ENCODE peak calls at places on chromosomes 7 and 10, in four cellular contexts. Y, P, H and M are unnamed samples.

GRCh38 chr7:23216021-23216420 is 30.6 kb upstream of the GPNMB start:
- DNase-seq in Y (no peak), P (no peak), H (no peak), M (no peak)

GRCh38 chr7:130149575-130150139 is 55.5 kb downstream of the TMEM209 start:
- DNase-seq in Y (no peak), P (no peak), H (no peak), M (peak)

GRCh38 chr7:12941512-12941911 is 254.1 kb downstream of the ARL4A start:
- DNase-seq in Y (no peak), P (no peak), H (no peak), M (no peak)

GRCh38 chr7:131011437-131011752 is 277.4 kb upstream of the KLF14 start:
- DNase-seq in Y (no peak), P (no peak), H (no peak), M (no peak)

GRCh38 chr10:67775274-67775673 is 62.7 kb downstream of the DNAJC12 start:
- DNase-seq in Y (no peak), P (no peak), H (no peak), M (no peak)

GRCh38 chr7:45685619-45686240 is 111.6 kb downstream of the ADCY1 start:
- DNase-seq in Y (no peak), P (no peak), H (no peak), M (peak)

GRCh38 chr7:122430710-122431109 is 126.2 kb upstream of the FEZF1 start:
- DNase-seq in Y (no peak), P (no peak), H (no peak), M (no peak)

GRCh38 chr10:12051241-12051640 is 8.6 kb upstream of the UPF2 start:
- DNase-seq in Y (no peak), P (no peak), H (no peak), M (no peak)

GRCh38 chr7:39937366-39938153 is 12.5 kb upstream of the CDK13 start:
- DNase-seq in Y (no peak), P (no peak), H (no peak), M (no peak)

GRCh38 chr7:101664893-101665471 is 35.9 kb upstream of the MYL10 start:
- DNase-seq in Y (no peak), P (no peak), H (no peak), M (peak)

GRCh38 chr7:146956853-146957252 is 840.3 kb downstream of the CNTNAP2 start:
- DNase-seq in Y (no peak), P (no peak), H (no peak), M (no peak)

GRCh38 chr10:53622201-53622600 is 849.6 kb upstream of the MBL2 start:
- DNase-seq in Y (no peak), P (no peak), H (no peak), M (no peak)

GRCh38 chr7:131034166-131034881 is 293.4 kb upstream of the MKLN1 start:
- DNase-seq in Y (no peak), P (no peak), H (no peak), M (no peak)

GRCh38 chr7:124257638-124258308 is 224.9 kb upstream of the TMEM229A start:
- DNase-seq in Y (no peak), P (no peak), H (no peak), M (no peak)

GRCh38 chr7:156386097-156386496 is 254.5 kb upstream of the RNF32 start:
- DNase-seq in Y (no peak), P (no peak), H (no peak), M (no peak)

GRCh38 chr7:156379242-156380070 is 261.1 kb upstream of the RNF32 start:
- DNase-seq in Y (no peak), P (no peak), H (no peak), M (no peak)

GRCh38 chr7:156384706-156385105 is 255.9 kb upstream of the RNF32 start:
- DNase-seq in Y (no peak), P (no peak), H (no peak), M (no peak)

GRCh38 chr7:156380261-156380660 is 260.3 kb upstream of the RNF32 start:
- DNase-seq in Y (no peak), P (no peak), H (no peak), M (no peak)

DNA sequence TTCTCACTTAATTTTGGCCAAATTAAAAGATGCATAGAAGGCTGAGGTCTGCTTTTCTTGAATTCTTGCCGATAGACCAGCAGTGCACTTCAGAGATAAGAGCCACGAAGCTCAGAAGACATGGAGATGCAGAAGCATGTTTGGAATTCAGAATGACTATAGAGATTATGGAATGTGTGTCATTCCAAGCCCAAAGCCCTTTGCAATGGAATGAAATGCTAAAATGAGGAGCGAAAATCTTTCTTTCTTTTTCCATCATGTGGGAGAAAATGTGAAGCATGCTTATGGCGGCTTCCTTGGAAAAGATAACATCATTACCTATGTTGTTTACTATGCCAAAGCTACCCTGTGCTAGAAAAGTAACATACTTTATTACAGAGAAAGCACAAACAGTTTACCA is 257.0 kb upstream of the RNF32 start:
- DNase-seq in Y (no peak), P (no peak), H (no peak), M (no peak)
- TF ChIP-seq EGR1 in Y (no peak), P (no peak), H (no peak), M (no peak)

GRCh38 chr10:52216852-52217251 is 97.2 kb upstream of the DKK1 start:
- DNase-seq in Y (peak), P (no peak), H (no peak), M (no peak)
- TF ChIP-seq EGR1 in Y (no peak), P (no peak), H (no peak), M (no peak)

GRCh38 chr10:116211682-116212081 is 61.3 kb downstream of the GFRA1 start:
- DNase-seq in Y (no peak), P (no peak), H (no peak), M (no peak)
- TF ChIP-seq EGR1 in Y (no peak), P (no peak), H (no peak), M (no peak)

GRCh38 chr7:150804802-150805201 is 4.2 kb downstream of the TMEM176A start:
- DNase-seq in Y (no peak), P (no peak), H (no peak), M (no peak)
- TF ChIP-seq EGR1 in Y (no peak), P (no peak), H (no peak), M (no peak)

DNA sequence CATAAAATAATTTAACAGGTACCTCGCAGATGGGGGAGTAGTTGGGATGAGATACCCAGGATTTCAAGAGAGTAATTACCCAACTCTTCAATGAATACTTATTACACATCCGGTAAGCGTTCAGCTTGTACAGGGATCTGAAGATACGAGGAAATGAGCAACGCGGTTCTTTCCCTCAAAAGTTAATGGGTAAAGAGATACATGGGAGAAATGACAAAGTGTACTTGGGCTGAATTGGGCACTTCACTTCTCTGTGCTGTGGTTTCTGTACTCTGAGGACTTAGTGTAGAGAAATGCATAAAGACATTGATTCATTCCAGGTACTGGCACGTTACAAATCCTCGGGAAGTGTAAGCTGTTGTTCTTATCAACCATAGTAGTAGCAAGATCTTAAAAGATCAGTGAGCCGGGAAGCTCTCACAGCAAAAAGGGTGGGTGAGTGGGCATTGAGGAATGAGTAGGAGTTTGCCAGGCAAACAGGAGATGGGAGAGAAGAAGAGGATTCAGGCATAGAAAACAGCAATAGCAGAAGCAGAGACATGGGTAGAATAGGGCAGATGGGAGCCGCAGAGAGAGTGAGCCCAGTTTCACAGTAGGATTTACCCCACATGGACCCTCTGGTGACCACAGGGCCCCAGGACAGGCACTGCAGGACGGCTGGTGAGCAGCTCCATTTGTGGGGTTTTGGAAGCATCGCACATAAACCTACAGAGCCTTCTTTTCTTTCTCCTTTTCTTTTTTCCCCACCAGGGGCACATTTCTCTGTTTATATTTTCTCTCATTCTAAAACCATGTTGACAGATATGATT is 304.3 kb upstream of the PITRM1 start:
- DNase-seq in Y (no peak), P (no peak), H (no peak), M (no peak)
- TF ChIP-seq EGR1 in Y (no peak), P (no peak), H (no peak), M (no peak)

GRCh38 chr10:58643029-58643428 is 130.4 kb downstream of the BICC1 start:
- DNase-seq in Y (no peak), P (no peak), H (no peak), M (no peak)

GRCh38 chr10:58642283-58642682 is 129.6 kb downstream of the BICC1 start:
- DNase-seq in Y (no peak), P (no peak), H (no peak), M (no peak)

GRCh38 chr10:58641708-58642107 is 129.0 kb downstream of the BICC1 start:
- DNase-seq in Y (no peak), P (no peak), H (no peak), M (no peak)

GRCh38 chr10:58638406-58638805 is 125.7 kb downstream of the BICC1 start:
- DNase-seq in Y (no peak), P (no peak), H (no peak), M (no peak)

DNA sequence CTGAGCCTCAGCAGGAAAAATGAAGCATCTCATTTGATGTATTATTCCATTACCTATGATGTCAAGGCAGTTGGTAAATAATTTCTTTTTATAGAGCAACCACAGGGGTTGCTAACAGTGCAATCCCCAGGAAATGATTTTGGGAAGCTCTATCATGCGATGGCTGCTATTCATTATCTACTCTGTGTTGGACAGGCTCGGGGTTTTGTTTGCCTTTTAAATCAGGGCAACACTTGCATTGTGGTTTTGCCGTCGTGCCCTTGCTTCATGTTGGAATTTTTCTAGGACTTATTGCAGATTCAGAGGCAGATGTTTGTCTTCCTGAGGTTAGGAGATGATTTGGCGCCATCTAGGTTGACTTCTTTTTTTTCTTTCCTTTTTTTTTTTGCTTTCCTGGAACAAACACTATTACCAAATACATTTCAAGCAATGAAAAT is 128.4 kb downstream of the BICC1 start:
- DNase-seq in Y (no peak), P (no peak), H (peak), M (no peak)
- TF ChIP-seq EGR1 in Y (no peak), P (no peak), H (no peak), M (no peak)

DNA sequence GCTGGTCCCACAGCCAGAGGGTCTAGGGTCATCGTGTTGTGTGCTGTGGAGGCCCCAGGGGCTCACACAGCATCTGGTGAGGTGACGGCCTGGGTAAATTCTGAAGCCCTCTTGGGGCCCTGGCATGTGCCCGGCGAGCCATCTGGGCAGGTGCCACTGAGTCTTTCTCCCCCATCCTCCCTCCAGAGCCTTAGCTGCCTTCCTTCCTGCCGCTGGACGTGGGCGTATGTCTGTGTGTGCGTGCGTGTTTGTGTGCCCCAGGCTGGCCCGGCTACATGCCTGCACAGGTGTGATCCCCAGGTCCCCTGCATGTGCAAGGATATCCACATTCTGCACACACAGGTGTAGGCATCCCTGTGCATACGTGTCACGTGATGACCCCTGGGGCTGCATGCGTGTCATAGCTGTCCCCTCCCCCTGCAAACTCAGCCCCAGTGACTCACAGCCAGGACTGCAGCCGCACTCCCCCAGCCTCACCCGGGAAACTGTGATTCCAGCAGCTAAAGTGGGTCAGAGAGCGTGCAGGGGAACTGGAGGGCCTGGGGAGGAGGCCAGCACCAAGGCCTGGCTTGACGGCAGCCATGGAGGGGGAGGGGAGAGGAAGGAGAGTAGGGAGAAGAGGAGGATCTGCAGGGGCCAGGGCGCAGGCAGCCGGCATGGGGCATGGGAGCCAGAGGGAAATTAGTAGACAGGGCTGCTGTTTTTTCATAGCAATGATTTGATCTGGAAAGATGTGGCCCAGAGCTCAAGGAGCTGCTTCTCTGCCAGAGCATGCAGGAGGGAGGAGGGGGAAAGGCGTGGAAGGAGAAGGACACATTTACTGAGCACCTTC is 46.4 kb downstream of the ELFN1 start:
- DNase-seq in Y (no peak), P (peak), H (no peak), M (no peak)
- TF ChIP-seq EGR1 in Y (no peak), P (peak), H (no peak), M (no peak)